ENCODE peak calls at places on chromosomes 4 and X, in eight cellular contexts. One of them, this sample, is unnamed.

GRCh38 chr4:147591048-147591577 is 26.1 kb upstream of the TMEM184C start:
- ATAC-seq in HepG2: no peak
- ATAC-seq in mucosa of descending colon: no peak
- ATAC-seq in right cardiac atrium: no peak
- ATAC-seq in heart right ventricle: no peak
- ATAC-seq in thoracic aorta: no peak
- ATAC-seq in left ventricle myocardium superior: no peak
- ATAC-seq in lower lobe of right lung: no peak
- ATAC-seq in this sample: no peak

GRCh38 chrX:35590210-35590609 is 207.9 kb upstream of the MAGEB16 start:
- ATAC-seq in left ventricle myocardium superior: no peak
- ATAC-seq in right cardiac atrium: no peak
- ATAC-seq in heart right ventricle: no peak
- ATAC-seq in lower lobe of right lung: no peak
- ATAC-seq in mucosa of descending colon: no peak
- ATAC-seq in HepG2: no peak
- ATAC-seq in thoracic aorta: no peak
- ATAC-seq in this sample: no peak

GRCh38 chr4:11446156-11446811 is 17.6 kb upstream of the HS3ST1 start:
- ATAC-seq in lower lobe of right lung: no peak
- ATAC-seq in HepG2: no peak
- ATAC-seq in mucosa of descending colon: no peak
- ATAC-seq in right cardiac atrium: peak
- ATAC-seq in thoracic aorta: peak
- ATAC-seq in heart right ventricle: no peak
- ATAC-seq in left ventricle myocardium superior: peak
- ATAC-seq in this sample: no peak

GRCh38 chrX:53481093-53481492 is 46.9 kb upstream of the HSD17B10 start:
- ATAC-seq in left ventricle myocardium superior: no peak
- ATAC-seq in HepG2: peak
- ATAC-seq in heart right ventricle: no peak
- ATAC-seq in mucosa of descending colon: peak
- ATAC-seq in thoracic aorta: no peak
- ATAC-seq in right cardiac atrium: no peak
- ATAC-seq in lower lobe of right lung: peak
- ATAC-seq in this sample: no peak

GRCh38 chrX:22147942-22148341 is 115.8 kb downstream of the PHEX start:
- ATAC-seq in mucosa of descending colon: no peak
- ATAC-seq in lower lobe of right lung: no peak
- ATAC-seq in heart right ventricle: no peak
- ATAC-seq in HepG2: no peak
- ATAC-seq in thoracic aorta: no peak
- ATAC-seq in right cardiac atrium: no peak
- ATAC-seq in left ventricle myocardium superior: no peak
- ATAC-seq in this sample: no peak

GRCh38 chrX:77167993-77168392 is 279.2 kb upstream of the FGF16 start:
- ATAC-seq in thoracic aorta: no peak
- ATAC-seq in lower lobe of right lung: no peak
- ATAC-seq in heart right ventricle: no peak
- ATAC-seq in right cardiac atrium: no peak
- ATAC-seq in mucosa of descending colon: no peak
- ATAC-seq in left ventricle myocardium superior: no peak
- ATAC-seq in HepG2: no peak
- ATAC-seq in this sample: no peak

GRCh38 chr4:168735735-168736134 is 238.9 kb downstream of the PALLD start:
- ATAC-seq in mucosa of descending colon: no peak
- ATAC-seq in heart right ventricle: no peak
- ATAC-seq in HepG2: no peak
- ATAC-seq in thoracic aorta: peak
- ATAC-seq in lower lobe of right lung: no peak
- ATAC-seq in left ventricle myocardium superior: peak
- ATAC-seq in right cardiac atrium: peak
- ATAC-seq in this sample: no peak

GRCh38 chrX:85109235-85109634 is 105.6 kb downstream of the APOOL start:
- ATAC-seq in HepG2: peak
- ATAC-seq in right cardiac atrium: no peak
- ATAC-seq in mucosa of descending colon: peak
- ATAC-seq in heart right ventricle: no peak
- ATAC-seq in left ventricle myocardium superior: no peak
- ATAC-seq in thoracic aorta: no peak
- ATAC-seq in lower lobe of right lung: no peak
- ATAC-seq in this sample: no peak

GRCh38 chr4:67785528-67785927 is 31.3 kb upstream of the GNRHR start:
- ATAC-seq in lower lobe of right lung: no peak
- ATAC-seq in mucosa of descending colon: no peak
- ATAC-seq in heart right ventricle: no peak
- ATAC-seq in left ventricle myocardium superior: no peak
- ATAC-seq in right cardiac atrium: no peak
- ATAC-seq in HepG2: no peak
- ATAC-seq in thoracic aorta: no peak
- ATAC-seq in this sample: no peak

GRCh38 chr4:140944539-140944938 is 188.4 kb upstream of the TBC1D9 start:
- ATAC-seq in HepG2: no peak
- ATAC-seq in lower lobe of right lung: no peak
- ATAC-seq in right cardiac atrium: no peak
- ATAC-seq in heart right ventricle: no peak
- ATAC-seq in mucosa of descending colon: no peak
- ATAC-seq in left ventricle myocardium superior: no peak
- ATAC-seq in thoracic aorta: no peak
- ATAC-seq in this sample: no peak

GRCh38 chr4:169377367-169377766 is 106.6 kb upstream of the SH3RF1 start:
- ATAC-seq in HepG2: no peak
- ATAC-seq in thoracic aorta: no peak
- ATAC-seq in right cardiac atrium: no peak
- ATAC-seq in heart right ventricle: no peak
- ATAC-seq in mucosa of descending colon: no peak
- ATAC-seq in lower lobe of right lung: no peak
- ATAC-seq in left ventricle myocardium superior: no peak
- ATAC-seq in this sample: no peak

This sample was measured in gastroesophageal sphincter.